ENCODE peak calls at places on chromosomes 11 and 22, in five cellular contexts. N, B, J, S and Z are unnamed samples.
A peak's percentile ranks its signal among the peaks of the same experiment; 100 is the strongest.

GRCh38 chr11:134287561-134287960 is 11.4 kb downstream of the GLB1L3 start:
- DNase-seq in N (no peak), B (no peak), J (no peak), S (no peak), Z (no peak)

GRCh38 chr11:22244986-22245592 is 52.2 kb downstream of the ANO5 start:
- DNase-seq in N (peak; percentile 13), B (no peak), J (peak; percentile 46), S (peak; percentile 51), Z (peak; percentile 47)

GRCh38 chr11:118530683-118531596 is at the start of gene TMEM25:
- DNase-seq in N (peak; percentile 78), B (peak; percentile 72), J (peak; percentile 85), S (peak; percentile 79), Z (peak; percentile 90)

GRCh38 chr22:30872282-30873041 is 96.1 kb downstream of the MORC2 start:
- DNase-seq in N (peak; percentile 6), B (no peak), J (no peak), S (no peak), Z (peak; percentile 19)

GRCh38 chr11:96052921-96053631 is 129.2 kb upstream of the MTMR2 start:
- DNase-seq in N (no peak), B (no peak), J (no peak), S (no peak), Z (no peak)

GRCh38 chr11:516400-516799 is 9.4 kb upstream of the RNH1 start:
- DNase-seq in N (no peak), B (no peak), J (no peak), S (no peak), Z (no peak)

GRCh38 chr11:130979386-130979972 is 63.2 kb upstream of the SNX19 start:
- DNase-seq in N (no peak), B (no peak), J (no peak), S (no peak), Z (no peak)

GRCh38 chr11:112962854-112963367 is 1.7 kb downstream of the NCAM1 start:
- DNase-seq in N (peak; percentile 31), B (peak; percentile 29), J (peak; percentile 52), S (peak; percentile 80), Z (peak; percentile 88)

GRCh38 chr11:1055990-1056771 is 18.5 kb upstream of the MUC2 start:
- DNase-seq in N (no peak), B (peak; percentile 7), J (peak; percentile 10), S (peak; percentile 4), Z (peak; percentile 22)

GRCh38 chr22:17579535-17579981 is 16.3 kb downstream of the SLC25A18 start:
- DNase-seq in N (no peak), B (no peak), J (no peak), S (no peak), Z (no peak)

GRCh38 chr11:76702378-76703128 is 32.0 kb upstream of the LRRC32 start:
- DNase-seq in N (no peak), B (no peak), J (no peak), S (no peak), Z (no peak)

GRCh38 chr11:73298233-73298632 is 9.8 kb upstream of the ARHGEF17 start:
- DNase-seq in N (no peak), B (no peak), J (no peak), S (no peak), Z (no peak)

GRCh38 chr11:35791088-35791958 is 128.7 kb downstream of the TRIM44 start:
- DNase-seq in N (no peak), B (no peak), J (no peak), S (no peak), Z (no peak)

GRCh38 chr11:45048870-45049825 is 97.3 kb upstream of the PRDM11 start:
- DNase-seq in N (no peak), B (no peak), J (no peak), S (no peak), Z (peak; percentile 69)

GRCh38 chr11:76005746-76006145 is 190.7 kb downstream of the UVRAG start:
- DNase-seq in N (no peak), B (no peak), J (no peak), S (no peak), Z (no peak)

GRCh38 chr11:13831707-13832106 is 130.8 kb upstream of the SPON1 start:
- DNase-seq in N (no peak), B (no peak), J (no peak), S (no peak), Z (no peak)

GRCh38 chr22:25777870-25778269 is 35.9 kb downstream of the MYO18B start:
- DNase-seq in N (no peak), B (no peak), J (no peak), S (no peak), Z (no peak)

GRCh38 chr22:22558071-22558971 is 744 bp downstream of the PRAME start:
- DNase-seq in N (no peak), B (no peak), J (no peak), S (no peak), Z (no peak)

GRCh38 chr11:9525116-9525515 is 48.4 kb upstream of the WEE1 start:
- DNase-seq in N (no peak), B (no peak), J (no peak), S (no peak), Z (no peak)

GRCh38 chr11:128297111-128297651 is 290.2 kb downstream of the ETS1 start:
- DNase-seq in N (no peak), B (no peak), J (no peak), S (no peak), Z (no peak)

GRCh38 chr11:44085330-44085729 is 10.1 kb upstream of the EXT2 start:
- DNase-seq in N (no peak), B (no peak), J (no peak), S (no peak), Z (no peak)

GRCh38 chr22:39148024-39148726 is 4.3 kb downstream of the CBX7 start:
- DNase-seq in N (no peak), B (no peak), J (no peak), S (no peak), Z (no peak)

GRCh38 chr11:128453444-128454336 is 133.7 kb downstream of the ETS1 start:
- DNase-seq in N (peak; percentile 47), B (no peak), J (no peak), S (no peak), Z (no peak)

GRCh38 chr22:45007946-45008852 is 1.6 kb downstream of the PHF21B start:
- DNase-seq in N (no peak), B (peak; percentile 24), J (peak; percentile 68), S (peak; percentile 65), Z (peak; percentile 73)

GRCh38 chr11:116366980-116367640 is 405.7 kb downstream of the BUD13 start:
- DNase-seq in N (no peak), B (no peak), J (peak; percentile 28), S (no peak), Z (no peak)

GRCh38 chr11:18981897-18982296 is 42.7 kb upstream of the MRGPRX1 start:
- DNase-seq in N (no peak), B (no peak), J (no peak), S (no peak), Z (no peak)

GRCh38 chr22:36201630-36202312 is at the start of gene APOL4:
- DNase-seq in N (peak; percentile 68), B (no peak), J (no peak), S (no peak), Z (no peak)

GRCh38 chr11:35566885-35567284 is 41.5 kb upstream of the PAMR1 start:
- DNase-seq in N (no peak), B (no peak), J (no peak), S (no peak), Z (no peak)

GRCh38 chr11:877565-877964 is 33.0 kb downstream of the CHID1 start:
- DNase-seq in N (no peak), B (no peak), J (peak; percentile 82), S (peak; percentile 43), Z (no peak)

GRCh38 chr11:43212279-43212678 is 99.5 kb upstream of the API5 start:
- DNase-seq in N (no peak), B (no peak), J (peak; percentile 65), S (peak; percentile 3), Z (peak; percentile 30)

GRCh38 chr22:44263547-44263946 is 49.2 kb downstream of the SHISAL1 start:
- DNase-seq in N (no peak), B (no peak), J (peak; percentile 1), S (no peak), Z (no peak)

GRCh38 chr11:110219011-110219785 is 77.2 kb downstream of the RDX start:
- DNase-seq in N (no peak), B (no peak), J (no peak), S (no peak), Z (no peak)
- TF ChIP-seq CTCF in N (no peak), B (no peak), J (no peak), S (no peak), Z (no peak)

DNA sequence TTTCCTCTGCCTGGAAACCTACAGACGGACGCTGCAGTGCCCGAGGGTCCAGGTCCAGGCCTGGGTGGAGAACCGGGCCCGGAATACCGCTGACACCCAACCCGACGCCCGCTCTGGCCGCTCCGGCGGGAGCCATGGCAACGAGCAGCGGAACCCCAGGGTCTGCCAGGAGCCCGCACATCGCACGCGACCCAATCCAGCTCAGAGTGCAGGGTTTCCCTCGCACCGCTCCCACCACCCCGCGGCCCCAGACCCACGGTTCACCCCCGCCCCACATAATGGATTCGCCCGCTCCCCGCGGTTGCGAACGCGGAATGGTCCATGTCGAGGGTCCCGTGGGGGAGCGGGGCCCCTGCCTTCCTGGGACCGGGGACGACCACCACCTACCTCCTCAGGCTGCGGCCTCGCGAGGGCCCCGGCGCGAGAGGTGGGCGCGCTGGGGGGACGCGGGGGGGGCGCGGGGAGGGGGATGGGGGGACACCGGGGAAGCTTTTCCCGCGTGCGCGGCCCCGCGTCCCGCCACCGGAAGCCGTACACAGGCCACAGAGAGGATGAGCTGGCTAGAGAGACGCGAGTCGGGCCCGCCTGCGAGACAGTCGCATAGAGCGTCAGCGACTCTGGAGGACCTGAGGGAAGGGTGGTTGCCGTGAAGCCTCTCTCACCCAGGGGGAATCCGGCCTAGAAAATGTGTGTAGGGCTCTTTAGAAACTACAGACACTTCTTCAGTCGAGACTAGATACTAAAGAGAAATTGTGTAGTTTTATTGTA is at the start of gene SSRP1:
- DNase-seq in N (peak; percentile 85), B (peak; percentile 66), J (peak; percentile 79), S (peak; percentile 82), Z (peak; percentile 85)
- TF ChIP-seq CTCF in N (no peak), B (no peak), J (no peak), S (no peak), Z (no peak)

GRCh38 chr11:31237819-31238771 is 131.4 kb downstream of the DCDC1 start:
- DNase-seq in N (no peak), B (no peak), J (peak; percentile 17), S (peak; percentile 6), Z (no peak)

GRCh38 chr11:31233425-31233824 is 136.1 kb downstream of the DCDC1 start:
- DNase-seq in N (no peak), B (no peak), J (no peak), S (no peak), Z (no peak)

GRCh38 chr11:31240340-31240904 is 129.1 kb downstream of the DCDC1 start:
- DNase-seq in N (peak; percentile 15), B (peak; percentile 13), J (peak; percentile 39), S (peak; percentile 40), Z (peak; percentile 26)

GRCh38 chr11:31236052-31236652 is 133.4 kb downstream of the DCDC1 start:
- DNase-seq in N (no peak), B (no peak), J (no peak), S (no peak), Z (no peak)
- TF ChIP-seq CTCF in N (no peak), B (no peak), J (no peak), S (no peak), Z (no peak)

GRCh38 chr11:33257160-33257896 is at the start of gene HIPK3:
- DNase-seq in N (peak; percentile 83), B (peak; percentile 74), J (peak; percentile 83), S (peak; percentile 86), Z (peak; percentile 90)
- TF ChIP-seq CTCF in N (no peak), B (peak; percentile 49), J (no peak), S (no peak), Z (no peak)